ENCODE peak calls at places on chromosomes 16 and 17, in eight cellular contexts. One of them, this sample, is unnamed.

GRCh38 chr16:22900863-22901262 is 86.9 kb downstream of the HS3ST2 start:
- DNase-seq in upper lobe of left lung: no peak
- DNase-seq in effector memory CD4-positive, alpha-beta T cell: no peak
- DNase-seq in left ventricle myocardium inferior: no peak
- DNase-seq in CD4-positive, alpha-beta memory T cell: no peak
- DNase-seq in right cardiac atrium: no peak
- DNase-seq in body of pancreas: no peak
- DNase-seq in fibroblast of lung: no peak
- DNase-seq in this sample: no peak

GRCh38 chr16:8878523-8878911 is 3.6 kb upstream of the LITAFD start:
- DNase-seq in upper lobe of left lung: no peak
- DNase-seq in effector memory CD4-positive, alpha-beta T cell: no peak
- DNase-seq in left ventricle myocardium inferior: no peak
- DNase-seq in CD4-positive, alpha-beta memory T cell: no peak
- DNase-seq in right cardiac atrium: no peak
- DNase-seq in body of pancreas: peak
- DNase-seq in fibroblast of lung: peak
- DNase-seq in this sample: no peak

GRCh38 chr17:43308999-43309398 is 75.2 kb upstream of the RNU2-1 start:
- DNase-seq in upper lobe of left lung: no peak
- DNase-seq in effector memory CD4-positive, alpha-beta T cell: no peak
- DNase-seq in left ventricle myocardium inferior: no peak
- DNase-seq in CD4-positive, alpha-beta memory T cell: no peak
- DNase-seq in right cardiac atrium: no peak
- DNase-seq in body of pancreas: no peak
- DNase-seq in fibroblast of lung: no peak
- DNase-seq in this sample: no peak

GRCh38 chr16:82993874-82994375 is 367.2 kb downstream of the CDH13 start:
- DNase-seq in upper lobe of left lung: no peak
- DNase-seq in effector memory CD4-positive, alpha-beta T cell: no peak
- DNase-seq in left ventricle myocardium inferior: no peak
- DNase-seq in CD4-positive, alpha-beta memory T cell: no peak
- DNase-seq in right cardiac atrium: no peak
- DNase-seq in body of pancreas: no peak
- DNase-seq in fibroblast of lung: no peak
- DNase-seq in this sample: no peak

GRCh38 chr17:7466644-7467341 is 12.6 kb downstream of the ZBTB4 start:
- DNase-seq in upper lobe of left lung: no peak
- DNase-seq in effector memory CD4-positive, alpha-beta T cell: no peak
- DNase-seq in left ventricle myocardium inferior: peak
- DNase-seq in CD4-positive, alpha-beta memory T cell: no peak
- DNase-seq in right cardiac atrium: peak
- DNase-seq in body of pancreas: peak
- DNase-seq in fibroblast of lung: peak
- DNase-seq in this sample: peak

GRCh38 chr16:84672276-84673202 is 24.2 kb downstream of the KLHL36 start:
- DNase-seq in upper lobe of left lung: peak
- DNase-seq in effector memory CD4-positive, alpha-beta T cell: peak
- DNase-seq in left ventricle myocardium inferior: peak
- DNase-seq in CD4-positive, alpha-beta memory T cell: peak
- DNase-seq in right cardiac atrium: peak
- DNase-seq in body of pancreas: peak
- DNase-seq in fibroblast of lung: peak
- DNase-seq in this sample: peak

GRCh38 chr17:3558603-3559269 is 1.1 kb upstream of the TRPV3 start:
- DNase-seq in upper lobe of left lung: peak
- DNase-seq in effector memory CD4-positive, alpha-beta T cell: peak
- DNase-seq in left ventricle myocardium inferior: no peak
- DNase-seq in CD4-positive, alpha-beta memory T cell: peak
- DNase-seq in right cardiac atrium: no peak
- DNase-seq in body of pancreas: no peak
- DNase-seq in fibroblast of lung: peak
- DNase-seq in this sample: peak

GRCh38 chr16:22141746-22142145 is 20.6 kb upstream of the SDR42E2 start:
- DNase-seq in upper lobe of left lung: no peak
- DNase-seq in effector memory CD4-positive, alpha-beta T cell: no peak
- DNase-seq in left ventricle myocardium inferior: no peak
- DNase-seq in CD4-positive, alpha-beta memory T cell: no peak
- DNase-seq in right cardiac atrium: no peak
- DNase-seq in body of pancreas: no peak
- DNase-seq in fibroblast of lung: no peak
- DNase-seq in this sample: peak

GRCh38 chr16:67447508-67448076 is 16.7 kb downstream of the HSD11B2 start:
- DNase-seq in upper lobe of left lung: peak
- DNase-seq in effector memory CD4-positive, alpha-beta T cell: peak
- DNase-seq in left ventricle myocardium inferior: peak
- DNase-seq in CD4-positive, alpha-beta memory T cell: peak
- DNase-seq in right cardiac atrium: peak
- DNase-seq in body of pancreas: peak
- DNase-seq in fibroblast of lung: no peak
- DNase-seq in this sample: peak

GRCh38 chr17:5825717-5826330 is 241.5 kb upstream of the NLRP1 start:
- DNase-seq in upper lobe of left lung: no peak
- DNase-seq in effector memory CD4-positive, alpha-beta T cell: no peak
- DNase-seq in left ventricle myocardium inferior: no peak
- DNase-seq in CD4-positive, alpha-beta memory T cell: no peak
- DNase-seq in right cardiac atrium: no peak
- DNase-seq in body of pancreas: no peak
- DNase-seq in fibroblast of lung: peak
- DNase-seq in this sample: no peak

GRCh38 chr17:27895940-27896535 is 2.9 kb upstream of the LYRM9 start:
- DNase-seq in upper lobe of left lung: no peak
- DNase-seq in effector memory CD4-positive, alpha-beta T cell: no peak
- DNase-seq in left ventricle myocardium inferior: no peak
- DNase-seq in CD4-positive, alpha-beta memory T cell: no peak
- DNase-seq in right cardiac atrium: no peak
- DNase-seq in body of pancreas: no peak
- DNase-seq in fibroblast of lung: no peak
- DNase-seq in this sample: no peak

GRCh38 chr17:37247825-37248224 is 128.0 kb upstream of the C17orf78 start:
- DNase-seq in upper lobe of left lung: no peak
- DNase-seq in effector memory CD4-positive, alpha-beta T cell: no peak
- DNase-seq in left ventricle myocardium inferior: no peak
- DNase-seq in CD4-positive, alpha-beta memory T cell: no peak
- DNase-seq in right cardiac atrium: no peak
- DNase-seq in body of pancreas: no peak
- DNase-seq in fibroblast of lung: no peak
- DNase-seq in this sample: no peak

GRCh38 chr17:79073706-79074088 is 927 bp upstream of the ENGASE start:
- DNase-seq in upper lobe of left lung: no peak
- DNase-seq in effector memory CD4-positive, alpha-beta T cell: no peak
- DNase-seq in left ventricle myocardium inferior: no peak
- DNase-seq in CD4-positive, alpha-beta memory T cell: no peak
- DNase-seq in right cardiac atrium: peak
- DNase-seq in body of pancreas: no peak
- DNase-seq in fibroblast of lung: no peak
- DNase-seq in this sample: no peak

GRCh38 chr16:72015124-72015523 is 6.6 kb downstream of the DHODH start:
- DNase-seq in upper lobe of left lung: no peak
- DNase-seq in effector memory CD4-positive, alpha-beta T cell: no peak
- DNase-seq in left ventricle myocardium inferior: no peak
- DNase-seq in CD4-positive, alpha-beta memory T cell: no peak
- DNase-seq in right cardiac atrium: no peak
- DNase-seq in body of pancreas: no peak
- DNase-seq in fibroblast of lung: no peak
- DNase-seq in this sample: no peak

GRCh38 chr17:4616456-4616855 is 25.0 kb downstream of the ALOX15 start:
- DNase-seq in upper lobe of left lung: no peak
- DNase-seq in effector memory CD4-positive, alpha-beta T cell: no peak
- DNase-seq in left ventricle myocardium inferior: no peak
- DNase-seq in CD4-positive, alpha-beta memory T cell: no peak
- DNase-seq in right cardiac atrium: no peak
- DNase-seq in body of pancreas: no peak
- DNase-seq in fibroblast of lung: no peak
- DNase-seq in this sample: no peak

GRCh38 chr17:61399131-61400057 is at the start of gene TBX2:
- DNase-seq in upper lobe of left lung: peak
- DNase-seq in effector memory CD4-positive, alpha-beta T cell: no peak
- DNase-seq in left ventricle myocardium inferior: peak
- DNase-seq in CD4-positive, alpha-beta memory T cell: no peak
- DNase-seq in right cardiac atrium: peak
- DNase-seq in body of pancreas: peak
- DNase-seq in fibroblast of lung: peak
- DNase-seq in this sample: no peak

GRCh38 chr16:70743791-70744190 is 57.2 kb downstream of the VAC14 start:
- DNase-seq in upper lobe of left lung: no peak
- DNase-seq in effector memory CD4-positive, alpha-beta T cell: no peak
- DNase-seq in left ventricle myocardium inferior: no peak
- DNase-seq in CD4-positive, alpha-beta memory T cell: no peak
- DNase-seq in right cardiac atrium: peak
- DNase-seq in body of pancreas: no peak
- DNase-seq in fibroblast of lung: no peak
- DNase-seq in this sample: no peak

GRCh38 chr17:43468746-43469544 is 14.8 kb upstream of the DHX8 start:
- DNase-seq in upper lobe of left lung: no peak
- DNase-seq in effector memory CD4-positive, alpha-beta T cell: no peak
- DNase-seq in left ventricle myocardium inferior: no peak
- DNase-seq in CD4-positive, alpha-beta memory T cell: no peak
- DNase-seq in right cardiac atrium: no peak
- DNase-seq in body of pancreas: no peak
- DNase-seq in fibroblast of lung: peak
- DNase-seq in this sample: no peak

GRCh38 chr16:66605177-66605999 is 884 bp downstream of the CMTM3 start:
- DNase-seq in upper lobe of left lung: no peak
- DNase-seq in effector memory CD4-positive, alpha-beta T cell: peak
- DNase-seq in left ventricle myocardium inferior: peak
- DNase-seq in CD4-positive, alpha-beta memory T cell: no peak
- DNase-seq in right cardiac atrium: peak
- DNase-seq in body of pancreas: peak
- DNase-seq in fibroblast of lung: peak
- DNase-seq in this sample: peak

GRCh38 chr17:44902135-44902760 is 3.0 kb upstream of the EFTUD2 start:
- DNase-seq in upper lobe of left lung: peak
- DNase-seq in effector memory CD4-positive, alpha-beta T cell: no peak
- DNase-seq in left ventricle myocardium inferior: no peak
- DNase-seq in CD4-positive, alpha-beta memory T cell: no peak
- DNase-seq in right cardiac atrium: peak
- DNase-seq in body of pancreas: no peak
- DNase-seq in fibroblast of lung: no peak
- DNase-seq in this sample: no peak

GRCh38 chr16:89575247-89576172 is at the start of gene CPNE7:
- DNase-seq in upper lobe of left lung: peak
- DNase-seq in effector memory CD4-positive, alpha-beta T cell: no peak
- DNase-seq in left ventricle myocardium inferior: no peak
- DNase-seq in CD4-positive, alpha-beta memory T cell: no peak
- DNase-seq in right cardiac atrium: no peak
- DNase-seq in body of pancreas: no peak
- DNase-seq in fibroblast of lung: no peak
- DNase-seq in this sample: no peak

GRCh38 chr16:89576173-89577054 is 856 bp downstream of the CPNE7 start:
- DNase-seq in upper lobe of left lung: no peak
- DNase-seq in effector memory CD4-positive, alpha-beta T cell: no peak
- DNase-seq in left ventricle myocardium inferior: no peak
- DNase-seq in CD4-positive, alpha-beta memory T cell: no peak
- DNase-seq in right cardiac atrium: no peak
- DNase-seq in body of pancreas: no peak
- DNase-seq in fibroblast of lung: no peak
- DNase-seq in this sample: no peak

GRCh38 chr16:89579351-89579750 is 3.8 kb downstream of the CPNE7 start:
- DNase-seq in upper lobe of left lung: no peak
- DNase-seq in effector memory CD4-positive, alpha-beta T cell: no peak
- DNase-seq in left ventricle myocardium inferior: no peak
- DNase-seq in CD4-positive, alpha-beta memory T cell: no peak
- DNase-seq in right cardiac atrium: no peak
- DNase-seq in body of pancreas: no peak
- DNase-seq in fibroblast of lung: no peak
- DNase-seq in this sample: no peak

GRCh38 chr16:89574681-89575246 is 794 bp upstream of the CPNE7 start:
- DNase-seq in upper lobe of left lung: peak
- DNase-seq in effector memory CD4-positive, alpha-beta T cell: peak
- DNase-seq in left ventricle myocardium inferior: peak
- DNase-seq in CD4-positive, alpha-beta memory T cell: peak
- DNase-seq in right cardiac atrium: peak
- DNase-seq in body of pancreas: peak
- DNase-seq in fibroblast of lung: peak
- DNase-seq in this sample: peak

GRCh38 chr16:89577055-89577759 is 1.6 kb downstream of the CPNE7 start:
- DNase-seq in upper lobe of left lung: no peak
- DNase-seq in effector memory CD4-positive, alpha-beta T cell: no peak
- DNase-seq in left ventricle myocardium inferior: no peak
- DNase-seq in CD4-positive, alpha-beta memory T cell: no peak
- DNase-seq in right cardiac atrium: no peak
- DNase-seq in body of pancreas: no peak
- DNase-seq in fibroblast of lung: no peak
- DNase-seq in this sample: no peak
- H3K4me3 ChIP-seq in upper lobe of left lung: no peak
- H3K4me3 ChIP-seq in effector memory CD4-positive, alpha-beta T cell: no peak
- H3K4me3 ChIP-seq in left ventricle myocardium inferior: no peak
- H3K4me3 ChIP-seq in CD4-positive, alpha-beta memory T cell: no peak
- H3K4me3 ChIP-seq in right cardiac atrium: no peak
- H3K4me3 ChIP-seq in body of pancreas: no peak
- H3K4me3 ChIP-seq in fibroblast of lung: no peak
- H3K4me3 ChIP-seq in this sample: no peak

GRCh38 chr17:48647964-48648245 is 21.7 kb upstream of the HOXB9 start:
- DNase-seq in upper lobe of left lung: no peak
- DNase-seq in effector memory CD4-positive, alpha-beta T cell: no peak
- DNase-seq in left ventricle myocardium inferior: no peak
- DNase-seq in CD4-positive, alpha-beta memory T cell: no peak
- DNase-seq in right cardiac atrium: no peak
- DNase-seq in body of pancreas: no peak
- DNase-seq in fibroblast of lung: no peak
- DNase-seq in this sample: no peak
- H3K4me3 ChIP-seq in upper lobe of left lung: peak
- H3K4me3 ChIP-seq in effector memory CD4-positive, alpha-beta T cell: no peak
- H3K4me3 ChIP-seq in left ventricle myocardium inferior: no peak
- H3K4me3 ChIP-seq in CD4-positive, alpha-beta memory T cell: peak
- H3K4me3 ChIP-seq in right cardiac atrium: no peak
- H3K4me3 ChIP-seq in body of pancreas: no peak
- H3K4me3 ChIP-seq in fibroblast of lung: no peak
- H3K4me3 ChIP-seq in this sample: peak

DNA sequence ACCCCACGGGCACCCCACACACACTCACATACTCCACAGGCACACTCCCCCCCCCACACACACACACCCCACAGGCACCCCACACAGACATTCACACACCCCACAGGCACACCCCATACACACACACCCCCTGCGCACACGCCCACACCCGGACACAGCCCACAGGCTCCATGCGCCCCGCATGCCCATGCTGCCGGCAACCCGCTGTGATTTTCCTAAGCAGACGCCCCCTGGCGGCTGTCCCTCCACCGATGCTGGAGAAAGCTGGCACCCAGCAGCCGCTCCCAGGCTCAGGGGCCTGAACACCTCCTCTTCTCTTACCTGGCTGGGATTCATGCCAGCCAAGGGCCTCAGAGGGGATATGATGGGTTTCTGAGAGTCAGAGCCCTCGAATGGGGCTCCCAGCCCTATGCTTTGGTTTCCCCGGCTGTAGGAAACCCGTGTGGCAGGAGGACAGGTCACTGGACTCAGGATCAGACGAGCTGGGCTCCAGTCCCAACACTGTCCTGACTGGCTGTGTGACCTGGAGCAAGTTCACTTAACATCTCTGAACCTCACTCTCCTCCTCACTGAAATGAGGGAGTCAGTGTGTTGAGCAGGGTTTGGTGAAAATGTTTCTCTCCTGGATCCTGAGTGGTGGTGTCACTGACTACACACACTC is 19.6 kb upstream of the TNFRSF13B start:
- DNase-seq in upper lobe of left lung: peak
- DNase-seq in effector memory CD4-positive, alpha-beta T cell: peak
- DNase-seq in left ventricle myocardium inferior: peak
- DNase-seq in CD4-positive, alpha-beta memory T cell: peak
- DNase-seq in right cardiac atrium: peak
- DNase-seq in body of pancreas: peak
- DNase-seq in fibroblast of lung: peak
- DNase-seq in this sample: peak
- H3K4me3 ChIP-seq in upper lobe of left lung: no peak
- H3K4me3 ChIP-seq in effector memory CD4-positive, alpha-beta T cell: peak
- H3K4me3 ChIP-seq in left ventricle myocardium inferior: no peak
- H3K4me3 ChIP-seq in CD4-positive, alpha-beta memory T cell: no peak
- H3K4me3 ChIP-seq in right cardiac atrium: no peak
- H3K4me3 ChIP-seq in body of pancreas: no peak
- H3K4me3 ChIP-seq in fibroblast of lung: no peak
- H3K4me3 ChIP-seq in this sample: peak

GRCh38 chr17:48998557-48999440 is 1.6 kb downstream of the IGF2BP1 start:
- DNase-seq in upper lobe of left lung: no peak
- DNase-seq in effector memory CD4-positive, alpha-beta T cell: no peak
- DNase-seq in left ventricle myocardium inferior: no peak
- DNase-seq in CD4-positive, alpha-beta memory T cell: no peak
- DNase-seq in right cardiac atrium: no peak
- DNase-seq in body of pancreas: no peak
- DNase-seq in fibroblast of lung: peak
- DNase-seq in this sample: no peak
- H3K4me3 ChIP-seq in upper lobe of left lung: no peak
- H3K4me3 ChIP-seq in effector memory CD4-positive, alpha-beta T cell: peak
- H3K4me3 ChIP-seq in left ventricle myocardium inferior: no peak
- H3K4me3 ChIP-seq in CD4-positive, alpha-beta memory T cell: no peak
- H3K4me3 ChIP-seq in right cardiac atrium: no peak
- H3K4me3 ChIP-seq in body of pancreas: no peak
- H3K4me3 ChIP-seq in fibroblast of lung: no peak
- H3K4me3 ChIP-seq in this sample: peak